ENCODE peak calls at places on chromosome 11, in four cellular contexts. One of them, this sample, is unnamed.

GRCh38 chr11:91295591-91295990 is 929.0 kb upstream of the FAT3 start:
- DNase-seq in H1: no peak
- DNase-seq in IMR-90: peak
- DNase-seq in sigmoid colon: no peak
- DNase-seq in this sample: no peak

GRCh38 chr11:114290503-114291239 is 5.5 kb upstream of the NNMT start:
- DNase-seq in IMR-90: no peak
- DNase-seq in H1: no peak
- DNase-seq in sigmoid colon: no peak
- DNase-seq in this sample: no peak

GRCh38 chr11:32137263-32137662 is 46.4 kb downstream of the RCN1 start:
- DNase-seq in sigmoid colon: no peak
- DNase-seq in H1: no peak
- DNase-seq in IMR-90: peak
- DNase-seq in this sample: no peak

GRCh38 chr11:24312464-24313238 is 184.2 kb upstream of the LUZP2 start:
- DNase-seq in H1: no peak
- DNase-seq in sigmoid colon: no peak
- DNase-seq in IMR-90: peak
- DNase-seq in this sample: no peak

GRCh38 chr11:100908746-100909145 is 220.9 kb downstream of the PGR start:
- DNase-seq in sigmoid colon: no peak
- DNase-seq in IMR-90: peak
- DNase-seq in H1: no peak
- DNase-seq in this sample: no peak

GRCh38 chr11:65629579-65629978 is 8.3 kb upstream of the SIPA1 start:
- DNase-seq in IMR-90: no peak
- DNase-seq in sigmoid colon: no peak
- DNase-seq in H1: no peak
- DNase-seq in this sample: no peak

GRCh38 chr11:69874178-69874983 is 55.2 kb upstream of the FGF3 start:
- DNase-seq in H1: no peak
- DNase-seq in sigmoid colon: peak
- DNase-seq in IMR-90: no peak
- DNase-seq in this sample: no peak

GRCh38 chr11:45383229-45383628 is 97.1 kb upstream of the SYT13 start:
- DNase-seq in sigmoid colon: no peak
- DNase-seq in IMR-90: no peak
- DNase-seq in H1: no peak
- DNase-seq in this sample: no peak

GRCh38 chr11:11582261-11582701 is 39.5 kb downstream of the GALNT18 start:
- DNase-seq in IMR-90: no peak
- DNase-seq in H1: no peak
- DNase-seq in sigmoid colon: no peak
- DNase-seq in this sample: no peak

GRCh38 chr11:119193001-119193400 is 7.7 kb downstream of the NHERF4 start:
- DNase-seq in H1: no peak
- DNase-seq in sigmoid colon: no peak
- DNase-seq in IMR-90: no peak
- DNase-seq in this sample: no peak

GRCh38 chr11:31089117-31089516 is 280.4 kb downstream of the DCDC1 start:
- DNase-seq in sigmoid colon: no peak
- DNase-seq in H1: no peak
- DNase-seq in IMR-90: no peak
- DNase-seq in this sample: no peak

GRCh38 chr11:1111545-1112212 is 37.0 kb downstream of the MUC2 start:
- DNase-seq in IMR-90: no peak
- DNase-seq in sigmoid colon: peak
- DNase-seq in H1: no peak
- DNase-seq in this sample: no peak

GRCh38 chr11:1113405-1114201 is 38.9 kb downstream of the MUC2 start:
- DNase-seq in sigmoid colon: peak
- DNase-seq in IMR-90: no peak
- DNase-seq in H1: no peak
- DNase-seq in this sample: no peak

GRCh38 chr11:1109918-1110705 is 35.4 kb downstream of the MUC2 start:
- DNase-seq in H1: no peak
- DNase-seq in sigmoid colon: peak
- DNase-seq in IMR-90: no peak
- DNase-seq in this sample: no peak

GRCh38 chr11:1109101-1109917 is 34.6 kb downstream of the MUC2 start:
- DNase-seq in sigmoid colon: no peak
- DNase-seq in H1: no peak
- DNase-seq in IMR-90: no peak
- DNase-seq in this sample: no peak

GRCh38 chr11:1112351-1113191 is 37.9 kb downstream of the MUC2 start:
- DNase-seq in H1: no peak
- DNase-seq in IMR-90: no peak
- DNase-seq in sigmoid colon: peak
- DNase-seq in this sample: no peak
- TF ChIP-seq POLR2A in H1: no peak
- TF ChIP-seq POLR2A in IMR-90: no peak
- TF ChIP-seq POLR2A in sigmoid colon: no peak
- TF ChIP-seq POLR2A in this sample: no peak

GRCh38 chr11:121721961-121722360 is 269.2 kb upstream of the SORL1-AS1 start:
- DNase-seq in H1: no peak
- DNase-seq in IMR-90: no peak
- DNase-seq in sigmoid colon: peak
- DNase-seq in this sample: no peak

GRCh38 chr11:121727942-121728341 is 275.2 kb upstream of the SORL1-AS1 start:
- DNase-seq in sigmoid colon: no peak
- DNase-seq in IMR-90: no peak
- DNase-seq in H1: no peak
- DNase-seq in this sample: no peak

GRCh38 chr11:121723261-121723741 is 270.5 kb upstream of the SORL1-AS1 start:
- DNase-seq in H1: no peak
- DNase-seq in sigmoid colon: peak
- DNase-seq in IMR-90: no peak
- DNase-seq in this sample: no peak

GRCh38 chr11:121721448-121721847 is 268.7 kb upstream of the SORL1-AS1 start:
- DNase-seq in H1: no peak
- DNase-seq in sigmoid colon: no peak
- DNase-seq in IMR-90: no peak
- DNase-seq in this sample: no peak

DNA sequence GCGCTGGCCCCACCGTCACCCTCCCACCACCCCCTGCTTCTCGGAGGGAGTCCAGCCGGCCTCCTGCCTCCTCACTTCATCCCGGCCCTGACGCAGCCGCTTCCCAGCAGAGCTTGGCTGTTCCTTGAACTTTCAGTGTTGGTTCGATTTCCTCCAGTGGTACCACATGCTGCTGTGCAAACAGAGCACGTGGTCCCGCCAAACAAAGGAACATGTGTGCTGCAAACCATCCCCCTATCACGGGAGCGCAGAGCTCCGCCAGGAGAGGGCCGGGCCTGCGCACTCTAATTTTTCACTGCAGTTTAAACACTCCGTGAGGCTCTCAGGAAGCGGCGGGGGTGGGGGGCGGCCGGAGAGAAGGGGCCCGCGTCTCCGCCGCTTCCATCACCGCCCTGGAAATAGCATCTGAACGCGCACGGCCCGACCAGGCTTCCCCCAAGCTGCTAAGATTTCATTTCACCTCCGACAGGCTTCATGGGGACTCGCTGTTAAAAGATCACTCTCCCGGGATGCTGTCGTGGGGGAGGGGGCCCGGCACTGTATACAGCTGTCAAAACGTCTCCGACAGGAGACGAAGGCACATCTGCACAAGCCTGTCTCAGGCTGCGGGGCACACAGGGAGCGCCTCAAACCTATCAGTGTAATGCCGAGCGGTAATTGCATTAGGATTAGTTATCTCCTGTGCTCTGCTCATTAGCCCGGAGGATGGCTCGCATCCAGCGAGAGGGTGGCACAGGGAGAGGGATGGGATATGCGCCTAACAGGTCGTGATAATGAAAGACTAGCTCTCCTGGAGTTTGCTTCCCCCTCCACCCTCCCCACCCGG is 269.9 kb upstream of the SORL1-AS1 start:
- DNase-seq in sigmoid colon: peak
- DNase-seq in H1: peak
- DNase-seq in IMR-90: peak
- DNase-seq in this sample: no peak
- TF ChIP-seq POLR2A in sigmoid colon: peak
- TF ChIP-seq POLR2A in H1: no peak
- TF ChIP-seq POLR2A in IMR-90: no peak
- TF ChIP-seq POLR2A in this sample: no peak

DNA sequence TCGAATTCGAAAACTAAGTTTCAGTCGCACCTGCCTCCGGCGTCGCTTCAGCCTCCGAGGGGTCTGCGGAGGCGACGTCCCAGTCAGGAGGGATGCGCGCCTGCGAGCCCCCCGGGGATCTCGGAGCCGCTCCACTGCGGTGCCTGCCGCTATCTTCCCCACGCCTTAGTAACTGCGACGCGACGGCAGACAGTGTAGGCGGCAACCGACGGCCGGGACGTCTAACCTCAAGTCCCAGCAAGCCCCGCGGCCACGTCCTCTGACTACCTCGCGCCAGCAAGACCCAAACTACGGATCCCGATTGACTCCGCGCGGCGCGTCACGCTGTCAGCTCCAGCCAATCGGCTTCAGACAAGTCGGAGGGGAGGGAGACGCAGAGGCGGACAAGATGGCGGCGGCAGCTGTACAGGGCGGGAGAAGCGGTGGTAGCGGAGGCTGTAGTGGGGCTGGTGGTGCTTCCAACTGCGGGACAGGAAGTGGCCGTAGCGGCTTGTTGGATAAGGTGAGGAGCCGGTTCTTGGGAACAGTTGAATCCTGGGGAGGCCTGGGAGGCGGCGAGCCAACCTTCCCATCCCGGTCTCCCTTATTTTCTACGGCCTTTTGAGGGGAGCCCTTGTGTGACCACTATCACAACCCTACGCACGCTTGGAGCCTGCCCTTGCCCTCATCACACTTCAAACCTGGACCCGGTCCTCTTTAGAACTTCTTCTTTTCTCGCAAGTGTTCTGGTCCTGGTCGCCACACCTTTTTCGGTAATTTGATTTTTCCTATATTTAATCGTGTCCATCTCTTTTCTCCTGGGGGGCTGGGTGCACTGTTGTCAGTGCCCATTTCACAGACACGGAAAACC is at the start of the genes SPCS2 and XRRA1:
- DNase-seq in H1: peak
- DNase-seq in IMR-90: peak
- DNase-seq in sigmoid colon: peak
- DNase-seq in this sample: peak
- TF ChIP-seq POLR2A in H1: peak
- TF ChIP-seq POLR2A in IMR-90: peak
- TF ChIP-seq POLR2A in sigmoid colon: peak
- TF ChIP-seq POLR2A in this sample: peak

GRCh38 chr11:19259487-19260345 is 19.0 kb upstream of the E2F8 start:
- DNase-seq in sigmoid colon: no peak
- DNase-seq in H1: no peak
- DNase-seq in IMR-90: peak
- DNase-seq in this sample: no peak
- TF ChIP-seq POLR2A in sigmoid colon: no peak
- TF ChIP-seq POLR2A in H1: no peak
- TF ChIP-seq POLR2A in IMR-90: no peak
- TF ChIP-seq POLR2A in this sample: no peak

GRCh38 chr11:43986881-43987280 is 44.4 kb downstream of the C11orf96 start:
- DNase-seq in H1: no peak
- DNase-seq in sigmoid colon: no peak
- DNase-seq in IMR-90: no peak
- DNase-seq in this sample: no peak
- TF ChIP-seq POLR2A in H1: no peak
- TF ChIP-seq POLR2A in sigmoid colon: no peak
- TF ChIP-seq POLR2A in IMR-90: no peak
- TF ChIP-seq POLR2A in this sample: no peak

GRCh38 chr11:61836193-61836592 is 8.1 kb downstream of the FADS2 start:
- DNase-seq in sigmoid colon: no peak
- DNase-seq in IMR-90: no peak
- DNase-seq in H1: no peak
- DNase-seq in this sample: no peak
- TF ChIP-seq POLR2A in sigmoid colon: no peak
- TF ChIP-seq POLR2A in IMR-90: no peak
- TF ChIP-seq POLR2A in H1: no peak
- TF ChIP-seq POLR2A in this sample: no peak

DNA sequence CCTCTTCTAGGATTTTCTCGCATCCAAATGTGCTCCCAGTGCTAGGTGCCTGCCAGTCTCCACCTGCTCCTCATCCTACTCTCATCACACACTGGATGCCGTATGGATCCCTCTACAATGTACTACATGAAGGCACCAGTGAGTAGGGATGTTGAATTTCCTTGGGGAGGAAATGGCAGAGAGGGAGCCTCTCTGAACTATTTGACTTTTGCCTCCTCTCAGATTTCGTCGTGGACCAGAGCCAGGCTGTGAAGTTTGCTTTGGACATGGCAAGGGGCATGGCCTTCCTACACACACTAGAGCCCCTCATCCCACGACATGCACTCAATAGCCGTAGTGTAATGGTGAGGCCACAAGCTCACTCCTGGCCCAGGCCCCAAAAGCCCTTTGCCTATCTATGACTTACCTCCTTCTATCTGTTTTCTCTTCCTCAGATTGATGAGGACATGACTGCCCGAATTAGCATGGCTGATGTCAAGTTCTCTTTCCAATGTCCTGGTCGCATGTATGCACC is 2.5 kb downstream of the TAF10 start:
- DNase-seq in H1: no peak
- DNase-seq in IMR-90: no peak
- DNase-seq in sigmoid colon: peak
- DNase-seq in this sample: no peak
- TF ChIP-seq POLR2A in H1: peak
- TF ChIP-seq POLR2A in IMR-90: no peak
- TF ChIP-seq POLR2A in sigmoid colon: no peak
- TF ChIP-seq POLR2A in this sample: no peak